ENCODE peak calls at places on chromosomes 2 and 18, in five cellular contexts. X, H, M, U and W are unnamed samples.

GRCh38 chr2:129318581-129319421 is 660.7 kb upstream of the RAB6C start:
- DNase-seq in H (no peak), M (no peak), X (no peak), U (no peak), W (no peak)

GRCh38 chr2:72810165-72810564 is 15.7 kb downstream of the EXOC6B start:
- DNase-seq in U (no peak), H (no peak), X (no peak), M (no peak), W (no peak)

GRCh38 chr18:78612318-78612717 is 367.3 kb upstream of the SALL3 start:
- DNase-seq in M (no peak), X (no peak), U (no peak), H (no peak), W (no peak)

GRCh38 chr2:45244928-45245327 is 235.7 kb upstream of the SIX2 start:
- DNase-seq in H (no peak), X (no peak), M (no peak), U (no peak), W (no peak)

GRCh38 chr2:229860334-229860733 is 61.5 kb downstream of the TRIP12 start:
- DNase-seq in M (no peak), H (no peak), U (no peak), X (no peak), W (no peak)

GRCh38 chr2:192087398-192087958 is 107.3 kb downstream of the TMEFF2 start:
- DNase-seq in U (no peak), X (no peak), M (no peak), H (no peak), W (no peak)

GRCh38 chr2:172103471-172104292 is 982 bp upstream of the DLX2 start:
- DNase-seq in X (no peak), H (peak; percentile 39), M (peak; percentile 83), U (no peak), W (peak; percentile 82)

GRCh38 chr2:184611221-184612085 is 13.1 kb downstream of the ZNF804A start:
- DNase-seq in X (no peak), H (no peak), M (no peak), U (no peak), W (no peak)

GRCh38 chr2:32798841-32799240 is 147.9 kb upstream of the LTBP1 start:
- DNase-seq in H (no peak), U (no peak), X (no peak), M (no peak), W (no peak)

GRCh38 chr2:149420053-149420963 is 89.9 kb downstream of the LYPD6 start:
- DNase-seq in U (no peak), H (no peak), X (no peak), M (peak; percentile 58), W (no peak)

GRCh38 chr2:195590199-195590865 is 66.7 kb upstream of the SLC39A10 start:
- DNase-seq in H (no peak), U (no peak), M (no peak), X (no peak), W (no peak)

GRCh38 chr2:177633111-177633510 is 240.5 kb downstream of the AGPS start:
- DNase-seq in X (no peak), H (no peak), U (no peak), M (no peak), W (no peak)

GRCh38 chr2:88638743-88639142 is 11.5 kb upstream of the EIF2AK3 start:
- DNase-seq in H (no peak), U (no peak), X (no peak), M (no peak), W (no peak)

GRCh38 chr2:59000796-59001195 is 759.7 kb upstream of the FANCL start:
- DNase-seq in U (no peak), H (no peak), X (no peak), M (no peak), W (no peak)

GRCh38 chr2:59008950-59009349 is 767.8 kb upstream of the FANCL start:
- DNase-seq in X (no peak), H (no peak), U (no peak), M (no peak), W (no peak)

GRCh38 chr2:59006204-59006603 is 765.1 kb upstream of the FANCL start:
- DNase-seq in M (no peak), H (no peak), X (no peak), U (no peak), W (no peak)
- TF ChIP-seq SUZ12 in M (no peak), H (no peak), X (no peak), U (no peak), W (no peak)

GRCh38 chr2:69119104-69119503 is 106.1 kb downstream of the ANTXR1 start:
- DNase-seq in H (no peak), X (no peak), M (no peak), U (no peak), W (no peak)

GRCh38 chr2:69118609-69119008 is 105.6 kb downstream of the ANTXR1 start:
- DNase-seq in M (no peak), U (no peak), X (no peak), H (no peak), W (no peak)

GRCh38 chr2:69116438-69116837 is 103.5 kb downstream of the ANTXR1 start:
- DNase-seq in X (no peak), U (no peak), H (no peak), M (no peak), W (no peak)

GRCh38 chr2:69122271-69122670 is 109.3 kb downstream of the ANTXR1 start:
- DNase-seq in M (no peak), X (no peak), U (no peak), H (no peak), W (no peak)

GRCh38 chr2:69119541-69119940 is 106.6 kb downstream of the ANTXR1 start:
- DNase-seq in M (no peak), X (no peak), H (no peak), U (no peak), W (no peak)
- TF ChIP-seq SUZ12 in M (no peak), X (no peak), H (no peak), U (no peak), W (no peak)

DNA sequence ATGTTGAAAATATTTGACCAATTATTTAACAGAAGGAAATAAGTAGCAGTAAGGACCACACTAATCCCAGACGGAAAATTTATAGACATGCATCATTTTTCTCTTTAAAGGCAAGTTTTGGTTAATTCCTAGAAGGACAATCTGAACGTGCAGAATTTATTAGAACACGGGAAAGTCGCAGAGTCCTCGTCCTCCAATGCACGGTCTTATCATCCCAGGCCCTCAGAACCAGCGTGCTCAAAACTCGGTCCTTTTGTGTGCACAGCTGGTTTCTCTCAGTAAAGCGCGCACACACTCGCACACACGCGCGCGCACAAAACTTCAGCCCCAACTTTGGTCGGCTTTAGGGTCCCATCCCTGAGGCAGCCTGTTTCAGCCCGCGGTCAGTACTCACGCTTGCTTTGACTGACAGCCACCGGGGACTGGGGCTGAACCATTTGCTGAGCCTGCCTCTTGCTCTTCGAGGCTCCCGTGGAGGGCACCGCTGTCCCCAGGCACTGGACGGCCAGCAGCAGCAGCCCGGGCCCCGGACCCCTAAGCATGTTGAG is 533 bp downstream of the FN1 start:
- DNase-seq in H (no peak), X (peak; percentile 38), U (no peak), M (no peak), W (peak; percentile 34)
- TF ChIP-seq SUZ12 in H (peak; percentile 86), X (no peak), U (no peak), M (no peak), W (no peak)

GRCh38 chr18:45666520-45666919 is 51.2 kb downstream of the SLC14A2 start:
- DNase-seq in M (peak; percentile 18), H (no peak), X (no peak), U (no peak), W (no peak)

GRCh38 chr18:45671366-45671765 is 52.6 kb upstream of the SLC14A1 start:
- DNase-seq in H (no peak), X (no peak), U (no peak), M (no peak), W (no peak)

GRCh38 chr18:45672637-45673036 is 51.3 kb upstream of the SLC14A1 start:
- DNase-seq in H (no peak), X (no peak), U (no peak), M (no peak), W (no peak)

GRCh38 chr18:45667056-45667455 is 51.8 kb downstream of the SLC14A2 start:
- DNase-seq in X (no peak), U (no peak), H (no peak), M (no peak), W (no peak)

GRCh38 chr18:45670281-45670962 is 53.6 kb upstream of the SLC14A1 start:
- DNase-seq in X (no peak), H (no peak), M (no peak), U (no peak), W (no peak)
- TF ChIP-seq SUZ12 in X (no peak), H (no peak), M (no peak), U (no peak), W (no peak)

GRCh38 chr2:60882971-60883753 is 1.8 kb downstream of the REL start:
- DNase-seq in U (no peak), X (no peak), H (peak; percentile 61), M (no peak), W (no peak)
- TF ChIP-seq SUZ12 in U (no peak), X (no peak), H (no peak), M (no peak), W (no peak)